ENCODE peak calls at places on chromosomes 2 and 18, in ten cellular contexts. One of them, this sample, is unnamed.

GRCh38 chr2:183951636-183952035 is 646.7 kb upstream of the ZNF804A start:
- DNase-seq in fibroblast of mammary gland: peak; percentile 75
- DNase-seq in activated T-cell treated with anti-CD3 and anti-CD28 coated beads for 48 hours: no peak
- DNase-seq in hypothalamus: no peak
- DNase-seq in NCI-H345: no peak
- DNase-seq in breast epithelium: no peak
- DNase-seq in left ventricle myocardium inferior: no peak
- DNase-seq in aorta: no peak
- DNase-seq in CD4-positive, CD25-positive, alpha-beta regulatory T cell: no peak
- DNase-seq in body of pancreas: no peak
- DNase-seq in this sample: no peak

GRCh38 chr2:240189686-240190085 is 49.2 kb upstream of the OTOS start:
- DNase-seq in fibroblast of mammary gland: no peak
- DNase-seq in activated T-cell treated with anti-CD3 and anti-CD28 coated beads for 48 hours: no peak
- DNase-seq in hypothalamus: no peak
- DNase-seq in NCI-H345: no peak
- DNase-seq in breast epithelium: no peak
- DNase-seq in left ventricle myocardium inferior: no peak
- DNase-seq in aorta: peak; percentile 43
- DNase-seq in CD4-positive, CD25-positive, alpha-beta regulatory T cell: no peak
- DNase-seq in body of pancreas: no peak
- DNase-seq in this sample: no peak

GRCh38 chr2:12863937-12864336 is 147.2 kb downstream of the TRIB2 start:
- DNase-seq in fibroblast of mammary gland: no peak
- DNase-seq in activated T-cell treated with anti-CD3 and anti-CD28 coated beads for 48 hours: no peak
- DNase-seq in hypothalamus: no peak
- DNase-seq in NCI-H345: no peak
- DNase-seq in breast epithelium: no peak
- DNase-seq in left ventricle myocardium inferior: no peak
- DNase-seq in aorta: no peak
- DNase-seq in CD4-positive, CD25-positive, alpha-beta regulatory T cell: no peak
- DNase-seq in body of pancreas: no peak
- DNase-seq in this sample: no peak

GRCh38 chr2:112187805-112188596 is 49.8 kb downstream of the FBLN7 start:
- DNase-seq in fibroblast of mammary gland: no peak
- DNase-seq in activated T-cell treated with anti-CD3 and anti-CD28 coated beads for 48 hours: peak; percentile 70
- DNase-seq in hypothalamus: no peak
- DNase-seq in NCI-H345: no peak
- DNase-seq in breast epithelium: no peak
- DNase-seq in left ventricle myocardium inferior: no peak
- DNase-seq in aorta: no peak
- DNase-seq in CD4-positive, CD25-positive, alpha-beta regulatory T cell: peak; percentile 84
- DNase-seq in body of pancreas: no peak
- DNase-seq in this sample: peak; percentile 13

GRCh38 chr2:30680121-30680520 is 127.1 kb downstream of the CAPN13 start:
- DNase-seq in fibroblast of mammary gland: no peak
- DNase-seq in activated T-cell treated with anti-CD3 and anti-CD28 coated beads for 48 hours: no peak
- DNase-seq in hypothalamus: no peak
- DNase-seq in NCI-H345: no peak
- DNase-seq in breast epithelium: no peak
- DNase-seq in left ventricle myocardium inferior: no peak
- DNase-seq in aorta: no peak
- DNase-seq in CD4-positive, CD25-positive, alpha-beta regulatory T cell: no peak
- DNase-seq in body of pancreas: no peak
- DNase-seq in this sample: no peak

GRCh38 chr2:85753035-85753524 is 711 bp upstream of the ATOH8 start:
- DNase-seq in fibroblast of mammary gland: no peak
- DNase-seq in activated T-cell treated with anti-CD3 and anti-CD28 coated beads for 48 hours: no peak
- DNase-seq in hypothalamus: no peak
- DNase-seq in NCI-H345: no peak
- DNase-seq in breast epithelium: no peak
- DNase-seq in left ventricle myocardium inferior: no peak
- DNase-seq in aorta: no peak
- DNase-seq in CD4-positive, CD25-positive, alpha-beta regulatory T cell: no peak
- DNase-seq in body of pancreas: no peak
- DNase-seq in this sample: no peak

GRCh38 chr18:36461551-36461987 is 164.1 kb downstream of the FHOD3 start:
- DNase-seq in fibroblast of mammary gland: no peak
- DNase-seq in activated T-cell treated with anti-CD3 and anti-CD28 coated beads for 48 hours: no peak
- DNase-seq in hypothalamus: no peak
- DNase-seq in NCI-H345: no peak
- DNase-seq in breast epithelium: no peak
- DNase-seq in left ventricle myocardium inferior: no peak
- DNase-seq in aorta: no peak
- DNase-seq in CD4-positive, CD25-positive, alpha-beta regulatory T cell: no peak
- DNase-seq in body of pancreas: no peak
- DNase-seq in this sample: no peak

GRCh38 chr18:1595165-1595564 is 690.5 kb downstream of the ADCYAP1 start:
- DNase-seq in fibroblast of mammary gland: no peak
- DNase-seq in activated T-cell treated with anti-CD3 and anti-CD28 coated beads for 48 hours: no peak
- DNase-seq in hypothalamus: no peak
- DNase-seq in NCI-H345: no peak
- DNase-seq in breast epithelium: no peak
- DNase-seq in left ventricle myocardium inferior: no peak
- DNase-seq in aorta: no peak
- DNase-seq in CD4-positive, CD25-positive, alpha-beta regulatory T cell: no peak
- DNase-seq in body of pancreas: no peak
- DNase-seq in this sample: no peak

GRCh38 chr2:234949762-234950434 is 1.9 kb upstream of the SH3BP4 start:
- DNase-seq in fibroblast of mammary gland: peak; percentile 98
- DNase-seq in activated T-cell treated with anti-CD3 and anti-CD28 coated beads for 48 hours: no peak
- DNase-seq in hypothalamus: no peak
- DNase-seq in NCI-H345: no peak
- DNase-seq in breast epithelium: peak; percentile 34
- DNase-seq in left ventricle myocardium inferior: no peak
- DNase-seq in aorta: no peak
- DNase-seq in CD4-positive, CD25-positive, alpha-beta regulatory T cell: no peak
- DNase-seq in body of pancreas: no peak
- DNase-seq in this sample: no peak

GRCh38 chr18:79878741-79879358 is 72.6 kb downstream of the SLC66A2 start:
- DNase-seq in fibroblast of mammary gland: no peak
- DNase-seq in activated T-cell treated with anti-CD3 and anti-CD28 coated beads for 48 hours: no peak
- DNase-seq in hypothalamus: no peak
- DNase-seq in NCI-H345: no peak
- DNase-seq in breast epithelium: no peak
- DNase-seq in left ventricle myocardium inferior: no peak
- DNase-seq in aorta: no peak
- DNase-seq in CD4-positive, CD25-positive, alpha-beta regulatory T cell: no peak
- DNase-seq in body of pancreas: no peak
- DNase-seq in this sample: no peak

GRCh38 chr2:53672881-53673522 is 94.6 kb upstream of the CHAC2 start:
- DNase-seq in fibroblast of mammary gland: peak; percentile 27
- DNase-seq in activated T-cell treated with anti-CD3 and anti-CD28 coated beads for 48 hours: no peak
- DNase-seq in hypothalamus: no peak
- DNase-seq in NCI-H345: no peak
- DNase-seq in breast epithelium: no peak
- DNase-seq in left ventricle myocardium inferior: no peak
- DNase-seq in aorta: no peak
- DNase-seq in CD4-positive, CD25-positive, alpha-beta regulatory T cell: no peak
- DNase-seq in body of pancreas: no peak
- DNase-seq in this sample: no peak

GRCh38 chr2:151907933-151908882 is 80.0 kb upstream of the ARL5A start:
- DNase-seq in fibroblast of mammary gland: no peak
- DNase-seq in activated T-cell treated with anti-CD3 and anti-CD28 coated beads for 48 hours: no peak
- DNase-seq in hypothalamus: no peak
- DNase-seq in NCI-H345: no peak
- DNase-seq in breast epithelium: no peak
- DNase-seq in left ventricle myocardium inferior: no peak
- DNase-seq in aorta: no peak
- DNase-seq in CD4-positive, CD25-positive, alpha-beta regulatory T cell: no peak
- DNase-seq in body of pancreas: no peak
- DNase-seq in this sample: no peak

GRCh38 chr2:1709335-1709605 is 35.0 kb downstream of the PXDN start:
- DNase-seq in fibroblast of mammary gland: no peak
- DNase-seq in activated T-cell treated with anti-CD3 and anti-CD28 coated beads for 48 hours: no peak
- DNase-seq in hypothalamus: no peak
- DNase-seq in NCI-H345: no peak
- DNase-seq in breast epithelium: no peak
- DNase-seq in left ventricle myocardium inferior: no peak
- DNase-seq in aorta: no peak
- DNase-seq in CD4-positive, CD25-positive, alpha-beta regulatory T cell: no peak
- DNase-seq in body of pancreas: no peak
- DNase-seq in this sample: no peak

GRCh38 chr18:45829896-45830295 is 4.4 kb downstream of the SIGLEC15 start:
- DNase-seq in fibroblast of mammary gland: no peak
- DNase-seq in activated T-cell treated with anti-CD3 and anti-CD28 coated beads for 48 hours: no peak
- DNase-seq in hypothalamus: no peak
- DNase-seq in NCI-H345: no peak
- DNase-seq in breast epithelium: no peak
- DNase-seq in left ventricle myocardium inferior: no peak
- DNase-seq in aorta: no peak
- DNase-seq in CD4-positive, CD25-positive, alpha-beta regulatory T cell: no peak
- DNase-seq in body of pancreas: no peak
- DNase-seq in this sample: no peak

GRCh38 chr2:152055366-152056108 is 43.3 kb downstream of the CACNB4 start:
- DNase-seq in fibroblast of mammary gland: peak; percentile 17
- DNase-seq in activated T-cell treated with anti-CD3 and anti-CD28 coated beads for 48 hours: no peak
- DNase-seq in hypothalamus: no peak
- DNase-seq in NCI-H345: no peak
- DNase-seq in breast epithelium: no peak
- DNase-seq in left ventricle myocardium inferior: no peak
- DNase-seq in aorta: no peak
- DNase-seq in CD4-positive, CD25-positive, alpha-beta regulatory T cell: no peak
- DNase-seq in body of pancreas: no peak
- DNase-seq in this sample: no peak

GRCh38 chr2:240494194-240494793 is 58.8 kb downstream of the GPC1 start:
- DNase-seq in fibroblast of mammary gland: no peak
- DNase-seq in activated T-cell treated with anti-CD3 and anti-CD28 coated beads for 48 hours: no peak
- DNase-seq in hypothalamus: no peak
- DNase-seq in NCI-H345: no peak
- DNase-seq in breast epithelium: peak; percentile 11
- DNase-seq in left ventricle myocardium inferior: no peak
- DNase-seq in aorta: no peak
- DNase-seq in CD4-positive, CD25-positive, alpha-beta regulatory T cell: no peak
- DNase-seq in body of pancreas: peak; percentile 2
- DNase-seq in this sample: no peak

GRCh38 chr18:24112874-24113615 is 25.8 kb upstream of the CABYR start:
- DNase-seq in fibroblast of mammary gland: peak; percentile 85
- DNase-seq in activated T-cell treated with anti-CD3 and anti-CD28 coated beads for 48 hours: no peak
- DNase-seq in hypothalamus: no peak
- DNase-seq in NCI-H345: peak; percentile 71
- DNase-seq in breast epithelium: peak; percentile 35
- DNase-seq in left ventricle myocardium inferior: no peak
- DNase-seq in aorta: no peak
- DNase-seq in CD4-positive, CD25-positive, alpha-beta regulatory T cell: no peak
- DNase-seq in body of pancreas: peak; percentile 72
- DNase-seq in this sample: peak; percentile 90

GRCh38 chr18:76351961-76352581 is 143.0 kb downstream of the ZNF516 start:
- DNase-seq in fibroblast of mammary gland: peak; percentile 94
- DNase-seq in activated T-cell treated with anti-CD3 and anti-CD28 coated beads for 48 hours: no peak
- DNase-seq in hypothalamus: no peak
- DNase-seq in NCI-H345: peak; percentile 87
- DNase-seq in breast epithelium: peak; percentile 57
- DNase-seq in left ventricle myocardium inferior: peak; percentile 43
- DNase-seq in aorta: no peak
- DNase-seq in CD4-positive, CD25-positive, alpha-beta regulatory T cell: no peak
- DNase-seq in body of pancreas: peak; percentile 27
- DNase-seq in this sample: no peak

GRCh38 chr2:232292395-232293154 is 86.0 kb upstream of the ALPP start:
- DNase-seq in fibroblast of mammary gland: peak; percentile 66
- DNase-seq in activated T-cell treated with anti-CD3 and anti-CD28 coated beads for 48 hours: peak; percentile 36
- DNase-seq in hypothalamus: no peak
- DNase-seq in NCI-H345: peak; percentile 19
- DNase-seq in breast epithelium: no peak
- DNase-seq in left ventricle myocardium inferior: peak; percentile 36
- DNase-seq in aorta: no peak
- DNase-seq in CD4-positive, CD25-positive, alpha-beta regulatory T cell: peak; percentile 33
- DNase-seq in body of pancreas: peak; percentile 64
- DNase-seq in this sample: peak; percentile 54

GRCh38 chr2:167908786-167909185 is 338.6 kb downstream of the STK39 start:
- DNase-seq in fibroblast of mammary gland: no peak
- DNase-seq in activated T-cell treated with anti-CD3 and anti-CD28 coated beads for 48 hours: no peak
- DNase-seq in hypothalamus: no peak
- DNase-seq in NCI-H345: no peak
- DNase-seq in breast epithelium: no peak
- DNase-seq in left ventricle myocardium inferior: no peak
- DNase-seq in aorta: no peak
- DNase-seq in CD4-positive, CD25-positive, alpha-beta regulatory T cell: no peak
- DNase-seq in body of pancreas: no peak
- DNase-seq in this sample: no peak

GRCh38 chr2:146323564-146323963 is 1521.3 kb upstream of the ACVR2A start:
- DNase-seq in fibroblast of mammary gland: peak; percentile 3
- DNase-seq in activated T-cell treated with anti-CD3 and anti-CD28 coated beads for 48 hours: no peak
- DNase-seq in hypothalamus: no peak
- DNase-seq in NCI-H345: no peak
- DNase-seq in breast epithelium: no peak
- DNase-seq in left ventricle myocardium inferior: no peak
- DNase-seq in aorta: no peak
- DNase-seq in CD4-positive, CD25-positive, alpha-beta regulatory T cell: no peak
- DNase-seq in body of pancreas: no peak
- DNase-seq in this sample: no peak

GRCh38 chr2:2507471-2507997 is 176.5 kb upstream of the MYT1L start:
- DNase-seq in fibroblast of mammary gland: no peak
- DNase-seq in activated T-cell treated with anti-CD3 and anti-CD28 coated beads for 48 hours: no peak
- DNase-seq in hypothalamus: no peak
- DNase-seq in NCI-H345: no peak
- DNase-seq in breast epithelium: no peak
- DNase-seq in left ventricle myocardium inferior: no peak
- DNase-seq in aorta: no peak
- DNase-seq in CD4-positive, CD25-positive, alpha-beta regulatory T cell: no peak
- DNase-seq in body of pancreas: no peak
- DNase-seq in this sample: no peak

GRCh38 chr2:33015421-33016142 is 68.8 kb downstream of the LTBP1 start:
- DNase-seq in fibroblast of mammary gland: peak; percentile 93
- DNase-seq in activated T-cell treated with anti-CD3 and anti-CD28 coated beads for 48 hours: no peak
- DNase-seq in hypothalamus: no peak
- DNase-seq in NCI-H345: no peak
- DNase-seq in breast epithelium: no peak
- DNase-seq in left ventricle myocardium inferior: no peak
- DNase-seq in aorta: no peak
- DNase-seq in CD4-positive, CD25-positive, alpha-beta regulatory T cell: no peak
- DNase-seq in body of pancreas: peak; percentile 45
- DNase-seq in this sample: no peak

GRCh38 chr18:36075862-36076587 is 8.7 kb upstream of the RPRD1A start:
- DNase-seq in fibroblast of mammary gland: peak; percentile 89
- DNase-seq in activated T-cell treated with anti-CD3 and anti-CD28 coated beads for 48 hours: no peak
- DNase-seq in hypothalamus: no peak
- DNase-seq in NCI-H345: peak; percentile 89
- DNase-seq in breast epithelium: no peak
- DNase-seq in left ventricle myocardium inferior: no peak
- DNase-seq in aorta: no peak
- DNase-seq in CD4-positive, CD25-positive, alpha-beta regulatory T cell: no peak
- DNase-seq in body of pancreas: no peak
- DNase-seq in this sample: no peak

GRCh38 chr2:185608799-185609198 is 129.8 kb upstream of the FSIP2 start:
- DNase-seq in fibroblast of mammary gland: peak; percentile 6
- DNase-seq in activated T-cell treated with anti-CD3 and anti-CD28 coated beads for 48 hours: no peak
- DNase-seq in hypothalamus: no peak
- DNase-seq in NCI-H345: no peak
- DNase-seq in breast epithelium: no peak
- DNase-seq in left ventricle myocardium inferior: no peak
- DNase-seq in aorta: no peak
- DNase-seq in CD4-positive, CD25-positive, alpha-beta regulatory T cell: no peak
- DNase-seq in body of pancreas: no peak
- DNase-seq in this sample: peak; percentile 8

GRCh38 chr2:124048102-124048501 is 23.0 kb downstream of the CNTNAP5 start:
- DNase-seq in fibroblast of mammary gland: no peak
- DNase-seq in activated T-cell treated with anti-CD3 and anti-CD28 coated beads for 48 hours: no peak
- DNase-seq in hypothalamus: no peak
- DNase-seq in NCI-H345: no peak
- DNase-seq in breast epithelium: no peak
- DNase-seq in left ventricle myocardium inferior: no peak
- DNase-seq in aorta: no peak
- DNase-seq in CD4-positive, CD25-positive, alpha-beta regulatory T cell: no peak
- DNase-seq in body of pancreas: no peak
- DNase-seq in this sample: no peak

GRCh38 chr2:19982268-19982667 is 7.6 kb downstream of the WDR35 start:
- DNase-seq in fibroblast of mammary gland: peak; percentile 20
- DNase-seq in activated T-cell treated with anti-CD3 and anti-CD28 coated beads for 48 hours: no peak
- DNase-seq in hypothalamus: no peak
- DNase-seq in NCI-H345: no peak
- DNase-seq in breast epithelium: no peak
- DNase-seq in left ventricle myocardium inferior: no peak
- DNase-seq in aorta: no peak
- DNase-seq in CD4-positive, CD25-positive, alpha-beta regulatory T cell: no peak
- DNase-seq in body of pancreas: no peak
- DNase-seq in this sample: no peak

GRCh38 chr2:196640031-196640548 is 575 bp downstream of the CCDC150 start:
- DNase-seq in fibroblast of mammary gland: no peak
- DNase-seq in activated T-cell treated with anti-CD3 and anti-CD28 coated beads for 48 hours: no peak
- DNase-seq in hypothalamus: no peak
- DNase-seq in NCI-H345: no peak
- DNase-seq in breast epithelium: no peak
- DNase-seq in left ventricle myocardium inferior: no peak
- DNase-seq in aorta: no peak
- DNase-seq in CD4-positive, CD25-positive, alpha-beta regulatory T cell: no peak
- DNase-seq in body of pancreas: no peak
- DNase-seq in this sample: no peak